ENCODE peak calls at places on chromosomes 3 and 15, in five cellular contexts. P, C, V, L and E are unnamed samples.

GRCh38 chr15:62569460-62570404 is 404.6 kb upstream of the C2CD4B start:
- DNase-seq in P (peak; percentile 83), C (no peak), V (peak; percentile 88), L (peak; percentile 91), E (peak; percentile 80)

GRCh38 chr3:13462822-13463221 is 17.3 kb upstream of the HDAC11 start:
- DNase-seq in P (no peak), C (no peak), V (peak; percentile 65), L (no peak), E (no peak)

GRCh38 chr15:61299060-61299763 is 70.1 kb upstream of the RORA start:
- DNase-seq in P (no peak), C (peak; percentile 56), V (no peak), L (no peak), E (no peak)

GRCh38 chr15:66043264-66043663 is 174.0 kb downstream of the RAB11A start:
- DNase-seq in P (no peak), C (no peak), V (no peak), L (no peak), E (no peak)

GRCh38 chr15:25838191-25838870 is 24.8 kb downstream of the ATP10A start:
- DNase-seq in P (no peak), C (no peak), V (no peak), L (no peak), E (no peak)

GRCh38 chr3:133268772-133269171 is 131.1 kb upstream of the BFSP2 start:
- DNase-seq in P (no peak), C (no peak), V (no peak), L (no peak), E (no peak)

GRCh38 chr3:179430277-179430870 is 20.9 kb downstream of the GNB4 start:
- DNase-seq in P (no peak), C (no peak), V (no peak), L (no peak), E (no peak)

GRCh38 chr3:195553268-195553667 is 10.1 kb upstream of the PPP1R2 start:
- DNase-seq in P (no peak), C (no peak), V (no peak), L (no peak), E (no peak)

GRCh38 chr3:51968883-51969674 is 1.8 kb upstream of the PCBP4 start:
- DNase-seq in P (no peak), C (no peak), V (no peak), L (no peak), E (no peak)

GRCh38 chr3:156488771-156489170 is 66.1 kb downstream of the SSR3 start:
- DNase-seq in P (no peak), C (no peak), V (no peak), L (no peak), E (no peak)

GRCh38 chr15:47769166-47769565 is 51.9 kb downstream of the SEMA6D start:
- DNase-seq in P (no peak), C (no peak), V (no peak), L (no peak), E (no peak)

GRCh38 chr3:78765671-78766485 is 1001.9 kb downstream of the ROBO1 start:
- DNase-seq in P (no peak), C (no peak), V (no peak), L (no peak), E (no peak)

GRCh38 chr3:105798381-105798934 is 70.4 kb downstream of the CBLB start:
- DNase-seq in P (no peak), C (no peak), V (no peak), L (no peak), E (no peak)

GRCh38 chr15:55196011-55196410 is 730 bp downstream of the RSL24D1 start:
- DNase-seq in P (no peak), C (no peak), V (no peak), L (no peak), E (no peak)

GRCh38 chr15:52067545-52067926 is 45.0 kb downstream of the BCL2L10 start:
- DNase-seq in P (no peak), C (no peak), V (no peak), L (no peak), E (no peak)

GRCh38 chr3:111701292-111701906 is 106.3 kb upstream of the ZBED2 start:
- DNase-seq in P (no peak), C (no peak), V (no peak), L (no peak), E (no peak)

GRCh38 chr3:36991147-36991546 is 1.8 kb downstream of the EPM2AIP1 start:
- DNase-seq in P (no peak), C (no peak), V (no peak), L (no peak), E (no peak)

GRCh38 chr15:74208901-74209559 is 6.4 kb upstream of the STRA6 start:
- DNase-seq in P (no peak), C (no peak), V (no peak), L (no peak), E (no peak)

GRCh38 chr3:85571835-85572234 is 613.0 kb downstream of the CADM2 start:
- DNase-seq in P (peak; percentile 1), C (no peak), V (peak; percentile 59), L (no peak), E (no peak)

GRCh38 chr3:165259518-165260193 is 63.5 kb upstream of the SLITRK3 start:
- DNase-seq in P (no peak), C (no peak), V (no peak), L (no peak), E (no peak)

GRCh38 chr15:76337047-76337738 is 620 bp downstream of the ISL2 start:
- DNase-seq in P (peak; percentile 41), C (no peak), V (no peak), L (no peak), E (no peak)

GRCh38 chr3:117017135-117017990 is 307.8 kb downstream of the TUSC7 start:
- DNase-seq in P (no peak), C (no peak), V (no peak), L (no peak), E (no peak)

GRCh38 chr3:14467723-14468620 is 65.6 kb downstream of the SLC6A6 start:
- DNase-seq in P (peak; percentile 9), C (peak; percentile 54), V (no peak), L (no peak), E (no peak)

GRCh38 chr15:100781061-100781960 is 98.3 kb upstream of the ALDH1A3 start:
- DNase-seq in P (no peak), C (no peak), V (no peak), L (no peak), E (peak; percentile 51)

GRCh38 chr3:145176907-145177306 is 984.1 kb downstream of the PLOD2 start:
- DNase-seq in P (no peak), C (no peak), V (no peak), L (no peak), E (no peak)

DNA sequence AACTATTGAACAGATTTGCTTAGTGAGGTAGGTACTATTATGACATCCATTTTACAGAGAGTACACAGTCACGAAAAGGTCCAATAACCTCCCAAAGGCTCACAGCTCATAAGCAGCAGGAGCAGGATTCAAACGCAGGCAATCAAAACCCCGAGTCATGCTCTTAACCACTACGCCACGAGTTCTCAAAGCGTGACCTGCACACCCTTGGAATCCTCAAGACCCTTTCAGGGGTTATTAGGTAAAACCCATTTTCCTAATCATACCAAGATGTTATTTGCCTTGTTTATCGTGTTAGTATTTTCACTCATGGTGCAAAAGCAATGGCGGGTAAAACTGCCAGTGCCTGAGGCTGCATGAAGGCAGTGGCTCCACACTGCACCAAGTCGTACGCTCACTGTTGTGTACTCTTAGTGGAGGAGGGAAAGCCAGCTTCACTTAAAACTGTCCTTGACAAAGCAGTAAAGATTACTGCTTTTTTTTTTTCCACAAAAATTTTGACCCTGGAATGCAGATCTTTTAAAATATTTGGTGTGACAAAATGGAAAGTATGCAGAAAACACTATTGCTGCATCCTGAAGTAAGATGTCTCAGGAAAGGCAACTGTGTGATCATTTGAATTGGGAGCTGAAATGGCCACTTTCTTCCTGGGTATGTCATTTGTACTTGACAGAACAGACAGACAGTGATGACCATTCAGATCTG is 96.1 kb downstream of the IGF2BP2 start:
- DNase-seq in P (no peak), C (no peak), V (no peak), L (no peak), E (no peak)
- H3K27me3 ChIP-seq in P (no peaks in the 10 kb centered on the region), C (no peaks in the 10 kb centered on the region), V (no peaks in the 10 kb centered on the region), L (no peaks in the 10 kb centered on the region), E (no peaks in the 10 kb centered on the region)

GRCh38 chr15:68436680-68437079 is 4.7 kb upstream of the ITGA11 start:
- DNase-seq in P (no peak), C (no peak), V (no peak), L (no peak), E (peak; percentile 19)

GRCh38 chr15:68432665-68433064 is 702 bp upstream of the ITGA11 start:
- DNase-seq in P (no peak), C (no peak), V (no peak), L (no peak), E (peak; percentile 63)

GRCh38 chr15:68433551-68433950 is 1.6 kb upstream of the ITGA11 start:
- DNase-seq in P (no peak), C (no peak), V (no peak), L (no peak), E (no peak)

GRCh38 chr15:68434021-68434420 is 2.1 kb upstream of the ITGA11 start:
- DNase-seq in P (no peak), C (no peak), V (no peak), L (no peak), E (peak; percentile 61)

DNA sequence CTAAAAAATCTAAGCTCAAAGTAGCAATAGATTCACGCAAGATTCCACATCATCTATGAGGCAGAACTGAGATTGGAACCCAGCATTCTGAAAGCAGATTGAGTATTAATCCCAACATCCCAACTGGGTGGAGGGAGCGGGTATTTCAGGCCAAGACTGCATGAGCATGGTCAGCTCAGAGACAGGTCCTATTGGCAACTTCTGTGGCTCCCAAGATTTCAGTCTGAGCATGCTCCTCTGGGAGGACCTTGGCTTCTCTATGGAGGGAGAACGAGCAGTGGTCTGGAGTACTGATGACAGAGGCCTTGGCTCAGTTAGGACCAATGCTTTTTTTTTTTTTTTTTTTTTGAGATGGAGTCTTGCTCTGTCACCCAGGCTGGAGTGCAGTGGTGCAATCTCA is 4.0 kb upstream of the ITGA11 start:
- DNase-seq in P (no peak), C (no peak), V (peak; percentile 63), L (no peak), E (no peak)
- H3K27me3 ChIP-seq in P (peaks cover 2% of the 10 kb centered on the region), C (no peaks in the 10 kb centered on the region), V (peaks cover 54% of the 10 kb centered on the region), L (peaks cover 47% of the 10 kb centered on the region), E (no peaks in the 10 kb centered on the region)

GRCh38 chr3:32500225-32500624 is 2.4 kb downstream of the CMTM6 start:
- DNase-seq in P (no peak), C (no peak), V (no peak), L (no peak), E (no peak)

GRCh38 chr3:32500880-32501784 is 1.5 kb downstream of the CMTM6 start:
- DNase-seq in P (no peak), C (no peak), V (no peak), L (no peak), E (no peak)

GRCh38 chr3:32502944-32503286 is 263 bp upstream of the CMTM6 start:
- DNase-seq in P (no peak), C (no peak), V (no peak), L (no peak), E (no peak)

GRCh38 chr3:32501785-32502088 is 915 bp downstream of the CMTM6 start:
- DNase-seq in P (no peak), C (no peak), V (no peak), L (no peak), E (no peak)

GRCh38 chr3:32502089-32502943 is at the start of gene CMTM6:
- DNase-seq in P (peak; percentile 73), C (peak; percentile 77), V (peak; percentile 90), L (peak; percentile 49), E (peak; percentile 77)
- H3K27me3 ChIP-seq in P (no peaks in the 10 kb centered on the region), C (no peaks in the 10 kb centered on the region), V (no peaks in the 10 kb centered on the region), L (no peaks in the 10 kb centered on the region), E (no peaks in the 10 kb centered on the region)

DNA sequence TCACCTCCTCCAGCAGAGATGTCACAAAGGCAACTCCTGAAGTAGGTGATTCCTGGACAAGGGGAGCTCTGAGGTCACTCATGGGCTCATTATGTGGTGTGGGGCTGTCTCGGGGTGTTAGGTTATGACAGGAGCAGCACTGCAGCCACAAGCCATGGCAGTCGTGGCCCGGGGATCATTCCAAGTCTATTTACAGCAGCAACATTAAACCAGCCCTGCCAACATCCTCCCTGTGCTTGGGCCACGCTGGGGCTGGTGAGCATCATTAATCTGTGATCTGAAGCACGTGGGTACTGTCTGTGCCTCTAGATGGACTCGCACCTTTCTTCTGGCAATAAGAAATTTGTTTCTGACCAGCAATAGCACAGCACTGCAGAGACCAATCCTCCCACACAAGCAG is 7.0 kb upstream of the TXNRD3 start:
- DNase-seq in P (no peak), C (no peak), V (no peak), L (no peak), E (no peak)
- H3K27me3 ChIP-seq in P (peaks cover 6% of the 10 kb centered on the region), C (no peaks in the 10 kb centered on the region), V (peaks cover 9% of the 10 kb centered on the region), L (peaks cover 56% of the 10 kb centered on the region), E (peaks cover 51% of the 10 kb centered on the region)